ENCODE peak calls at places on chromosomes 6 and 20, in ten cellular contexts. Z is sciatic nerve; J is effector CD4-positive, alpha-beta T cell; C is fibroblast of lung; R is RKO; G is prostate gland; Q is HCT116; D is spleen; M is naive thymus-derived CD8-positive, alpha-beta T cell; V is NCI-H345. U is an unnamed sample.

GRCh38 chr20:58722877-58723627 is 30.5 kb downstream of the NPEPL1 start:
- DNase-seq in D (peak; percentile 29), J (no peak), C (no peak), V (no peak), G (no peak), Q (no peak), R (no peak), M (peak; percentile 8), Z (peak; percentile 35), U (peak; percentile 49)

GRCh38 chr6:3409699-3410384 is 47.0 kb downstream of the SLC22A23 start:
- DNase-seq in R (no peak), Q (no peak), G (peak; percentile 53), Z (no peak), M (no peak), C (no peak), D (no peak), V (no peak), J (no peak), U (no peak)

GRCh38 chr6:27161946-27162603 is 85.4 kb upstream of the PRSS16 start:
- DNase-seq in V (peak; percentile 51), G (no peak), R (peak; percentile 69), C (peak; percentile 70), D (no peak), M (peak; percentile 38), Q (peak; percentile 62), J (no peak), Z (no peak), U (no peak)

GRCh38 chr6:41734666-41735426 is 562 bp downstream of the TFEB start:
- DNase-seq in Z (peak; percentile 93), V (peak; percentile 81), C (peak; percentile 79), G (peak; percentile 89), D (peak; percentile 97), J (peak; percentile 62), M (peak; percentile 52), Q (peak; percentile 45), R (peak; percentile 71), U (peak; percentile 95)

GRCh38 chr20:43564993-43565757 is 6.3 kb downstream of the SGK2 start:
- DNase-seq in Z (no peak), D (no peak), V (no peak), R (no peak), J (no peak), G (no peak), Q (no peak), M (no peak), C (no peak), U (peak; percentile 17)

GRCh38 chr6:34138924-34139323 is 7.0 kb downstream of the GRM4 start:
- DNase-seq in M (no peak), G (no peak), D (no peak), C (no peak), J (no peak), R (no peak), Z (no peak), V (no peak), Q (no peak), U (no peak)

GRCh38 chr6:14910692-14911547 is 334.9 kb upstream of the JARID2 start:
- DNase-seq in G (no peak), D (peak; percentile 89), Q (no peak), R (no peak), C (no peak), V (no peak), Z (no peak), J (no peak), M (no peak), U (peak; percentile 84)

GRCh38 chr20:53613748-53614147 is 20.1 kb upstream of the ZNF217 start:
- DNase-seq in G (no peak), D (no peak), Q (no peak), Z (no peak), J (no peak), V (no peak), C (no peak), M (no peak), R (no peak), U (no peak)

GRCh38 chr20:3420211-3420707 is 12.8 kb upstream of the DNAAF9 start:
- DNase-seq in R (peak; percentile 52), Z (no peak), M (no peak), C (peak; percentile 42), G (peak; percentile 78), V (peak; percentile 90), J (no peak), D (no peak), Q (no peak), U (no peak)

GRCh38 chr6:49370518-49370917 is 92.5 kb downstream of the MMUT start:
- DNase-seq in Z (no peak), D (no peak), R (no peak), J (no peak), C (no peak), M (no peak), V (no peak), Q (no peak), G (no peak), U (no peak)

GRCh38 chr6:106767271-106767670 is 137.9 kb downstream of the QRSL1 start:
- DNase-seq in R (no peak), Z (no peak), M (no peak), Q (no peak), J (no peak), D (no peak), V (no peak), C (no peak), G (no peak), U (no peak)

GRCh38 chr6:127737009-127737486 is 160.1 kb downstream of the C6orf58 start:
- DNase-seq in Q (peak; percentile 74), C (peak; percentile 60), V (peak; percentile 55), M (peak; percentile 34), J (peak; percentile 10), D (no peak), Z (no peak), R (peak; percentile 78), G (peak; percentile 58), U (no peak)

GRCh38 chr6:2658788-2659187 is 91.9 kb downstream of the MYLK4 start:
- DNase-seq in Q (peak; percentile 10), C (peak; percentile 15), Z (no peak), V (no peak), D (no peak), J (no peak), M (no peak), R (no peak), G (no peak), U (no peak)

GRCh38 chr6:138323821-138324220 is 53.9 kb upstream of the SMIM28 start:
- DNase-seq in Z (no peak), J (no peak), G (no peak), C (no peak), V (no peak), M (no peak), R (no peak), D (no peak), Q (no peak), U (no peak)

GRCh38 chr6:110567957-110568696 is 91.7 kb upstream of the SLC22A16 start:
- DNase-seq in G (no peak), V (peak; percentile 10), R (no peak), J (no peak), C (no peak), D (no peak), Z (no peak), Q (no peak), M (no peak), U (no peak)

GRCh38 chr6:453152-453551 is 61.6 kb downstream of the IRF4 start:
- DNase-seq in J (no peak), Q (no peak), M (no peak), D (peak; percentile 73), Z (peak; percentile 83), G (no peak), R (peak; percentile 5), V (peak; percentile 5), C (no peak), U (peak; percentile 75)

GRCh38 chr20:43583982-43584432 is 6.7 kb upstream of the IFT52 start:
- DNase-seq in Q (no peak), Z (peak; percentile 83), M (no peak), C (peak; percentile 97), J (no peak), R (no peak), D (peak; percentile 75), V (peak; percentile 46), G (no peak), U (no peak)

GRCh38 chr6:105921781-105922180 is 164.4 kb upstream of the PRDM1 start:
- DNase-seq in R (no peak), J (no peak), C (no peak), M (no peak), D (no peak), Q (no peak), G (no peak), Z (no peak), V (no peak), U (no peak)

GRCh38 chr20:59779656-59780380 is 153.6 kb downstream of the SYCP2 start:
- DNase-seq in C (no peak), J (no peak), M (peak; percentile 5), D (no peak), G (no peak), V (no peak), R (no peak), Q (no peak), Z (no peak), U (peak; percentile 63)

GRCh38 chr6:117491916-117492315 is 9.4 kb downstream of the DCBLD1 start:
- DNase-seq in Z (no peak), R (peak; percentile 46), V (no peak), C (peak; percentile 62), J (no peak), M (no peak), D (no peak), G (no peak), Q (no peak), U (no peak)

U was measured in cardiac septum.